ENCODE peak calls at places on chromosome 15, in seven cellular contexts. U is brain microvascular endothelial cell; I is lung microvascular endothelial cell; V is HS-5; P is activated CD4-positive, alpha-beta T cell treated with anti-CD3 and anti-CD28 coated beads, Interleukin-2, amount 50 U/mL, for 1 hour; H is HT1080; Z is AG04450. K is an unnamed sample.

GRCh38 chr15:38620851-38621594 is 56.4 kb upstream of the RASGRP1 start:
- DNase-seq in Z (no peak), P (no peak), U (no peak), I (no peak), V (no peak), H (no peak), K (no peak)

GRCh38 chr15:101294731-101295606 is at the start of gene SNRPA1:
- DNase-seq in U (peak), I (peak), H (peak), Z (peak), V (peak), P (peak), K (peak)

GRCh38 chr15:66862111-66862815 is 160.2 kb downstream of the SMAD6 start:
- DNase-seq in Z (no peak), U (no peak), H (peak), I (no peak), V (no peak), P (no peak), K (no peak)

GRCh38 chr15:26125664-26126063 is 262.5 kb upstream of the ATP10A start:
- DNase-seq in Z (no peak), P (no peak), I (no peak), V (no peak), H (no peak), U (no peak), K (no peak)

GRCh38 chr15:75202251-75203016 is 752 bp downstream of the C15orf39 start:
- DNase-seq in U (peak), P (peak), Z (peak), V (no peak), H (peak), I (peak), K (no peak)

GRCh38 chr15:25850154-25851111 is 12.7 kb downstream of the ATP10A start:
- DNase-seq in V (peak), U (peak), P (peak), I (peak), Z (no peak), H (peak), K (no peak)

GRCh38 chr15:60821462-60822061 is 342.6 kb upstream of the ICE2 start:
- DNase-seq in U (no peak), V (no peak), P (no peak), H (no peak), I (no peak), Z (no peak), K (no peak)

GRCh38 chr15:69881760-69882159 is 216.0 kb downstream of the TLE3 start:
- DNase-seq in I (no peak), H (no peak), V (no peak), P (no peak), U (no peak), Z (no peak), K (no peak)

GRCh38 chr15:39360417-39360816 is 220.5 kb upstream of the THBS1 start:
- DNase-seq in H (no peak), V (no peak), P (no peak), U (no peak), I (peak), Z (no peak), K (no peak)

GRCh38 chr15:74209997-74210573 is 7.5 kb upstream of the STRA6 start:
- DNase-seq in I (no peak), U (peak), V (no peak), H (no peak), Z (no peak), P (no peak), K (no peak)

GRCh38 chr15:88255496-88256171 is 905 bp downstream of the NTRK3 start:
- DNase-seq in V (no peak), Z (no peak), H (no peak), U (peak), I (peak), P (no peak), K (no peak)

GRCh38 chr15:72195101-72195511 is 2.5 kb downstream of the GRAMD2A start:
- DNase-seq in U (no peak), Z (no peak), P (no peak), I (no peak), V (no peak), H (no peak), K (no peak)

GRCh38 chr15:36977620-36978610 is 122.4 kb downstream of the MEIS2 start:
- DNase-seq in P (no peak), V (no peak), U (no peak), I (no peak), H (no peak), Z (no peak), K (no peak)

GRCh38 chr15:74037171-74038117 is 42.9 kb downstream of the PML start:
- DNase-seq in H (no peak), Z (no peak), I (no peak), V (no peak), P (no peak), U (no peak), K (no peak)

GRCh38 chr15:57861805-57862586 is 155.5 kb downstream of the POLR2M start:
- DNase-seq in P (no peak), H (peak), I (peak), U (peak), V (peak), Z (peak), K (peak)

GRCh38 chr15:63891079-63891762 is 57.5 kb upstream of the HERC1 start:
- DNase-seq in V (peak), P (peak), Z (peak), H (peak), U (peak), I (peak), K (no peak)

GRCh38 chr15:77905301-77905920 is 172.1 kb downstream of the TBC1D2B start:
- DNase-seq in V (no peak), Z (no peak), P (no peak), H (no peak), U (no peak), I (no peak), K (no peak)

GRCh38 chr15:69623521-69624513 is 171.2 kb downstream of the RPLP1 start:
- DNase-seq in V (no peak), P (no peak), H (no peak), U (no peak), I (no peak), Z (no peak), K (no peak)

GRCh38 chr15:81981888-81982287 is 63.9 kb downstream of the MEX3B start:
- DNase-seq in V (no peak), P (no peak), I (no peak), H (no peak), Z (no peak), U (no peak), K (no peak)

GRCh38 chr15:75161106-75161505 is 40.6 kb upstream of the C15orf39 start:
- DNase-seq in H (no peak), V (no peak), U (no peak), P (no peak), Z (no peak), I (no peak), K (no peak)

GRCh38 chr15:66670698-66671580 is 31.1 kb upstream of the SMAD6 start:
- DNase-seq in V (no peak), U (no peak), I (no peak), P (no peak), H (no peak), Z (no peak), K (no peak)

GRCh38 chr15:57728436-57728835 is 21.9 kb downstream of the POLR2M start:
- DNase-seq in P (no peak), I (no peak), Z (no peak), V (no peak), H (no peak), U (no peak), K (no peak)

GRCh38 chr15:52557242-52557641 is 11.6 kb downstream of the ARPP19 start:
- DNase-seq in H (no peak), V (no peak), Z (no peak), P (no peak), U (no peak), I (no peak), K (no peak)

GRCh38 chr15:38555686-38556334 is 8.8 kb downstream of the RASGRP1 start:
- DNase-seq in Z (peak), P (no peak), U (peak), H (no peak), I (no peak), V (peak), K (peak)

GRCh38 chr15:90780916-90781315 is 63.8 kb downstream of the BLM start:
- DNase-seq in Z (no peak), H (no peak), P (no peak), V (no peak), I (no peak), U (no peak), K (no peak)

GRCh38 chr15:40092416-40093223 is 16.1 kb downstream of the BMF start:
- DNase-seq in U (no peak), V (no peak), H (no peak), P (no peak), I (no peak), Z (peak), K (no peak)

GRCh38 chr15:80247320-80247719 is 4.7 kb downstream of the CTXND1 start:
- DNase-seq in Z (no peak), V (no peak), U (no peak), I (no peak), H (no peak), P (no peak), K (no peak)

GRCh38 chr15:59186501-59186900 is 20.1 kb upstream of the LDHAL6B start:
- DNase-seq in Z (peak), U (no peak), P (no peak), V (no peak), I (no peak), H (no peak), K (no peak)

GRCh38 chr15:39581501-39582285 is 814 bp downstream of the THBS1 start:
- DNase-seq in V (no peak), P (no peak), U (no peak), I (peak), H (peak), Z (no peak), K (no peak)

GRCh38 chr15:87213646-87214045 is 1042.9 kb downstream of the NTRK3 start:
- DNase-seq in U (no peak), H (no peak), V (no peak), Z (no peak), P (no peak), I (no peak), K (no peak)

GRCh38 chr15:74228723-74229081 is 7.4 kb upstream of the CCDC33 start:
- DNase-seq in V (no peak), I (peak), P (no peak), Z (no peak), U (no peak), H (no peak), K (no peak)

GRCh38 chr15:45763170-45763869 is 128.5 kb downstream of the SQOR start:
- DNase-seq in U (no peak), I (no peak), H (no peak), Z (no peak), V (no peak), P (no peak), K (no peak)

GRCh38 chr15:61195116-61196002 is 33.7 kb downstream of the RORA start:
- DNase-seq in P (no peak), Z (no peak), I (peak), U (peak), H (peak), V (peak), K (no peak)

GRCh38 chr15:46996331-46996730 is 721.0 kb upstream of the SEMA6D start:
- DNase-seq in Z (no peak), V (no peak), H (peak), I (no peak), P (no peak), U (no peak), K (no peak)

K was measured in kidney epithelial cell.